ENCODE peak calls at places on chromosomes 4 and X, in nine cellular contexts. One of them, this sample, is unnamed.
A peak's percentile ranks its signal among the peaks of the same experiment; 100 is the strongest.

GRCh38 chr4:145938618-145939177 is at the start of gene ZNF827:
- DNase-seq in coronary artery: peak; percentile 76
- DNase-seq in lower leg skin: peak; percentile 47
- DNase-seq in lower lobe of right lung: peak; percentile 66
- DNase-seq in suprapubic skin: peak; percentile 67
- DNase-seq in ascending aorta: peak; percentile 75
- DNase-seq in GM23338: peak; percentile 80
- DNase-seq in progenitor cell of endocrine pancreas: peak; percentile 47
- DNase-seq in uterus: peak; percentile 63
- DNase-seq in this sample: peak; percentile 24

GRCh38 chr4:169226565-169226964 is 44.2 kb downstream of the SH3RF1 start:
- DNase-seq in coronary artery: no peak
- DNase-seq in lower lobe of right lung: no peak
- DNase-seq in GM23338: no peak
- DNase-seq in lower leg skin: no peak
- DNase-seq in progenitor cell of endocrine pancreas: no peak
- DNase-seq in suprapubic skin: no peak
- DNase-seq in uterus: no peak
- DNase-seq in ascending aorta: no peak
- DNase-seq in this sample: no peak

GRCh38 chr4:106601519-106601918 is 232.9 kb upstream of the GIMD1 start:
- DNase-seq in lower lobe of right lung: no peak
- DNase-seq in ascending aorta: no peak
- DNase-seq in GM23338: no peak
- DNase-seq in lower leg skin: no peak
- DNase-seq in coronary artery: no peak
- DNase-seq in uterus: no peak
- DNase-seq in progenitor cell of endocrine pancreas: no peak
- DNase-seq in suprapubic skin: no peak
- DNase-seq in this sample: no peak

GRCh38 chrX:143580266-143580665 is 55.6 kb downstream of the SLITRK4 start:
- DNase-seq in ascending aorta: no peak
- DNase-seq in progenitor cell of endocrine pancreas: no peak
- DNase-seq in coronary artery: no peak
- DNase-seq in uterus: no peak
- DNase-seq in suprapubic skin: no peak
- DNase-seq in lower leg skin: peak; percentile 15
- DNase-seq in GM23338: no peak
- DNase-seq in lower lobe of right lung: no peak
- DNase-seq in this sample: no peak

GRCh38 chr4:659851-660250 is 14.2 kb downstream of the ATP5ME start:
- DNase-seq in coronary artery: no peak
- DNase-seq in progenitor cell of endocrine pancreas: no peak
- DNase-seq in ascending aorta: no peak
- DNase-seq in suprapubic skin: peak; percentile 32
- DNase-seq in lower leg skin: no peak
- DNase-seq in GM23338: no peak
- DNase-seq in lower lobe of right lung: peak; percentile 25
- DNase-seq in uterus: no peak
- DNase-seq in this sample: no peak

GRCh38 chr4:87108142-87108546 is 112.3 kb downstream of the KLHL8 start:
- DNase-seq in uterus: peak; percentile 67
- DNase-seq in GM23338: no peak
- DNase-seq in suprapubic skin: peak; percentile 73
- DNase-seq in lower lobe of right lung: no peak
- DNase-seq in lower leg skin: no peak
- DNase-seq in progenitor cell of endocrine pancreas: no peak
- DNase-seq in coronary artery: peak; percentile 77
- DNase-seq in ascending aorta: peak; percentile 84
- DNase-seq in this sample: no peak

GRCh38 chr4:185127021-185127925 is 15.8 kb upstream of the SLC25A4 start:
- DNase-seq in coronary artery: no peak
- DNase-seq in uterus: no peak
- DNase-seq in suprapubic skin: no peak
- DNase-seq in ascending aorta: no peak
- DNase-seq in progenitor cell of endocrine pancreas: peak; percentile 23
- DNase-seq in GM23338: peak; percentile 58
- DNase-seq in lower leg skin: no peak
- DNase-seq in lower lobe of right lung: peak; percentile 53
- DNase-seq in this sample: no peak

GRCh38 chrX:123764967-123765871 is 32.4 kb upstream of the THOC2 start:
- DNase-seq in lower lobe of right lung: peak; percentile 87
- DNase-seq in suprapubic skin: peak; percentile 87
- DNase-seq in progenitor cell of endocrine pancreas: peak; percentile 35
- DNase-seq in coronary artery: peak; percentile 89
- DNase-seq in lower leg skin: peak; percentile 79
- DNase-seq in uterus: peak; percentile 87
- DNase-seq in GM23338: peak; percentile 91
- DNase-seq in ascending aorta: peak; percentile 91
- DNase-seq in this sample: peak; percentile 27

DNA sequence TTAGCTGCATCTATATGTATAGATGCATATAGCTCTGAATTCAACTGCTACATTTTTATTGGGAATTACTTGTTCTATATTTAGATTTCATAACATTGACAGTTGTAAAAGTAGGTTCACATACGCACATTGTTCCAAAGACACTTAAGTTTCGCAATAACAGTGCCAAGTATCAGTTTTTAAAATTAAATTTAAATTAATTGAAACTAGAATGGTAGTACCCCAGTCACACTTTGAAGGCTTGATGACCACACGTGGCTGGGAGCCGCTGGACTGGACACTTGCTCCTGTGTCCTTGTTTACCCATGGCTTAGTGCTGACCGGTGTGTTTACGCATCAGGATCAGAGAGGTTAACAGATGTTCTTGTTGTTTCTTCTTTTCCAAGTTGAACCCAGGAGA is 140.7 kb upstream of the PSAPL1 start:
- DNase-seq in uterus: no peak
- DNase-seq in coronary artery: no peak
- DNase-seq in lower leg skin: no peak
- DNase-seq in progenitor cell of endocrine pancreas: no peak
- DNase-seq in ascending aorta: no peak
- DNase-seq in GM23338: no peak
- DNase-seq in lower lobe of right lung: no peak
- DNase-seq in suprapubic skin: no peak
- DNase-seq in this sample: no peak
- TF ChIP-seq CTCF in uterus: no peak
- TF ChIP-seq CTCF in coronary artery: no peak
- TF ChIP-seq CTCF in lower leg skin: no peak
- TF ChIP-seq CTCF in progenitor cell of endocrine pancreas: no peak
- TF ChIP-seq CTCF in ascending aorta: no peak
- TF ChIP-seq CTCF in GM23338: no peak
- TF ChIP-seq CTCF in lower lobe of right lung: no peak
- TF ChIP-seq CTCF in suprapubic skin: no peak
- TF ChIP-seq CTCF in this sample: no peak

GRCh38 chr4:55032179-55032578 is 93.2 kb downstream of the KDR start:
- DNase-seq in progenitor cell of endocrine pancreas: no peak
- DNase-seq in coronary artery: no peak
- DNase-seq in lower leg skin: no peak
- DNase-seq in lower lobe of right lung: no peak
- DNase-seq in ascending aorta: no peak
- DNase-seq in GM23338: no peak
- DNase-seq in suprapubic skin: no peak
- DNase-seq in uterus: no peak
- DNase-seq in this sample: no peak

GRCh38 chr4:55035892-55036291 is 89.5 kb downstream of the KDR start:
- DNase-seq in GM23338: no peak
- DNase-seq in suprapubic skin: no peak
- DNase-seq in lower leg skin: no peak
- DNase-seq in ascending aorta: no peak
- DNase-seq in uterus: no peak
- DNase-seq in progenitor cell of endocrine pancreas: no peak
- DNase-seq in coronary artery: no peak
- DNase-seq in lower lobe of right lung: no peak
- DNase-seq in this sample: no peak

GRCh38 chr4:55032788-55033187 is 92.6 kb downstream of the KDR start:
- DNase-seq in progenitor cell of endocrine pancreas: no peak
- DNase-seq in ascending aorta: no peak
- DNase-seq in coronary artery: no peak
- DNase-seq in uterus: no peak
- DNase-seq in lower lobe of right lung: no peak
- DNase-seq in suprapubic skin: no peak
- DNase-seq in lower leg skin: no peak
- DNase-seq in GM23338: no peak
- DNase-seq in this sample: no peak

GRCh38 chr4:55031158-55031557 is 94.2 kb downstream of the KDR start:
- DNase-seq in lower lobe of right lung: no peak
- DNase-seq in uterus: no peak
- DNase-seq in progenitor cell of endocrine pancreas: no peak
- DNase-seq in GM23338: no peak
- DNase-seq in coronary artery: no peak
- DNase-seq in ascending aorta: no peak
- DNase-seq in suprapubic skin: no peak
- DNase-seq in lower leg skin: peak; percentile 29
- DNase-seq in this sample: no peak

DNA sequence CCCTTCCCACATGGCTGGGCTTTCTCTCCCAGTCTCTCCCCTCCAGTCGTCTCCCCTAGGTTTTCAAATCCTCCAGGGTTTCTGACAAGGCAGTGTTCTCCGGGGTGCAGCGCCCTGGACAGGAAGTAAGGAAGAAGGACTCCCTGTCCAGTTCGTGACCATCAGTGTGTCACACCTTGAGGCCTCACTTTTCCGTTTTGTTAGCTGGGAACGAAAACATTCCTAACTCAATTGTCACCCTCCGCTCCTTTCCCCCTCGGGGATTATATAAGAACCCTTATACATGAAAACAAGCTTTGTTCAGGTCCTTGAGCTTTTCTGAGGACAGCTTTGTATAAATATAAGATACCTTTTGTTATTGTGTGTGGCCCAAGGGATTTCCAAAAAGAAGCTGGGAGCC is 92.1 kb downstream of the KDR start:
- DNase-seq in uterus: peak; percentile 39
- DNase-seq in lower lobe of right lung: no peak
- DNase-seq in progenitor cell of endocrine pancreas: no peak
- DNase-seq in coronary artery: no peak
- DNase-seq in GM23338: no peak
- DNase-seq in suprapubic skin: no peak
- DNase-seq in lower leg skin: no peak
- DNase-seq in ascending aorta: no peak
- DNase-seq in this sample: no peak
- TF ChIP-seq CTCF in uterus: no peak
- TF ChIP-seq CTCF in lower lobe of right lung: no peak
- TF ChIP-seq CTCF in progenitor cell of endocrine pancreas: no peak
- TF ChIP-seq CTCF in coronary artery: no peak
- TF ChIP-seq CTCF in GM23338: no peak
- TF ChIP-seq CTCF in suprapubic skin: no peak
- TF ChIP-seq CTCF in lower leg skin: no peak
- TF ChIP-seq CTCF in ascending aorta: no peak
- TF ChIP-seq CTCF in this sample: no peak

GRCh38 chrX:20527458-20528099 is 260.9 kb upstream of the RPS6KA3 start:
- DNase-seq in ascending aorta: no peak
- DNase-seq in uterus: peak; percentile 22
- DNase-seq in lower leg skin: no peak
- DNase-seq in lower lobe of right lung: no peak
- DNase-seq in suprapubic skin: no peak
- DNase-seq in GM23338: peak; percentile 39
- DNase-seq in progenitor cell of endocrine pancreas: no peak
- DNase-seq in coronary artery: no peak
- DNase-seq in this sample: no peak
- TF ChIP-seq CTCF in ascending aorta: peak; percentile 66
- TF ChIP-seq CTCF in uterus: peak; percentile 49
- TF ChIP-seq CTCF in lower leg skin: no peak
- TF ChIP-seq CTCF in lower lobe of right lung: peak; percentile 48
- TF ChIP-seq CTCF in suprapubic skin: peak; percentile 63
- TF ChIP-seq CTCF in GM23338: peak; percentile 34
- TF ChIP-seq CTCF in progenitor cell of endocrine pancreas: peak; percentile 77
- TF ChIP-seq CTCF in coronary artery: peak; percentile 35
- TF ChIP-seq CTCF in this sample: no peak

DNA sequence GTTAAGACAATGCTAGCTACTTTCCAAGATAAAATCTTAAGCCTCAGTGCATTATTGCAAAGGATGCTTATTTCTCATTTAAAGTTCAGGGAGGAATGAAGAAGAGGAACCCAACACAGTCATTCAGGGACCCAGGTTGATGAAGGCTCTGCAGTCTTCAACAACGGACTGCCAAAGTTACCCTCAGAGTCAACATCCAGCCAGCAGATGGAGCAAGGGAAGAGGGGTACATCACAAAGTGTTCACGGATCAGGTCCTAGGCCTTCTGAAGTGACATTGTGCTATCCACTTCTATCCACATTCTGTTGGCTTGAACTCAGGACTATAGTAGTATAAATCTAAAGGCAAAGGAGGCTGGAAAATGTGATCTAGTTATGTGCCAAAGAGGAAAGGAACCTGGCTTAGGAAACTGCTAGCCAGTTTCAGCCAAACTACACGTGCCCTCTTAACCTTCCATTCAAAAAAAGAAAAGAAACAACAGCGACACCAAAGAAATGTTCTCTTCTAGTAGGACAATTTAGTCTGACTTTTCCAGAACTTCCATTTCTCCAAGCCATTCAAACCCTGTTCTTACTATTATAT is 28.8 kb downstream of the NKX6-1 start:
- DNase-seq in progenitor cell of endocrine pancreas: no peak
- DNase-seq in lower lobe of right lung: no peak
- DNase-seq in uterus: no peak
- DNase-seq in lower leg skin: no peak
- DNase-seq in ascending aorta: no peak
- DNase-seq in coronary artery: no peak
- DNase-seq in GM23338: peak; percentile 60
- DNase-seq in suprapubic skin: no peak
- DNase-seq in this sample: no peak
- TF ChIP-seq CTCF in progenitor cell of endocrine pancreas: no peak
- TF ChIP-seq CTCF in lower lobe of right lung: no peak
- TF ChIP-seq CTCF in uterus: no peak
- TF ChIP-seq CTCF in lower leg skin: no peak
- TF ChIP-seq CTCF in ascending aorta: no peak
- TF ChIP-seq CTCF in coronary artery: no peak
- TF ChIP-seq CTCF in GM23338: peak; percentile 88
- TF ChIP-seq CTCF in suprapubic skin: no peak
- TF ChIP-seq CTCF in this sample: no peak

DNA sequence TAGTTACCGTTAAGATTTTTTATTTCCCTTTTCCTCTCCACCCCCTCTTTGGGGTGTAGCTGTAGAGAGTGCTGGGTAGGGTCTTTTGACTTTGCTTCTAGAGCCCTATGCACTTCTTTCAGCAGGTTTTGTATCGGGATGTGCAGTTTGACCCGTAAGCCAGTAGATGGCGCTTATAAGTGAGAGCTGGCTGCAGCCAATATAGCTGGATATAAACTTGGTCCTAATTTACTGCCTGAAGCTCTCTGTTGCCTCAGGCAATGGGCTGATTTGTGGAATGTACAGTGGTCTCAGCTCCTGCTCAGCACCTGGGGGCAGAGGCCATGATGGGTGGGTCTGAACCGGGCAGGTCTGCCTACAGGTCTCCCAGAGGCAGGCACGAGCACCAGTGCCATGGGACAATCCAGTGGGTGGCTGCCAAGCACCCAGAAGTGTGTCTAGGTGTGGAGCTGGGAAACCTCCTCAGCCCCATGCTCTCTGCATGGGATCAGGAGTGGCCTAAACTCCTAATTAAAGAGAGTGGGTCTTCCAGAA is 146.5 kb downstream of the SPANXN1 start:
- DNase-seq in progenitor cell of endocrine pancreas: no peak
- DNase-seq in suprapubic skin: no peak
- DNase-seq in ascending aorta: no peak
- DNase-seq in lower leg skin: no peak
- DNase-seq in GM23338: peak; percentile 11
- DNase-seq in coronary artery: no peak
- DNase-seq in uterus: no peak
- DNase-seq in lower lobe of right lung: no peak
- DNase-seq in this sample: no peak
- TF ChIP-seq CTCF in progenitor cell of endocrine pancreas: peak; percentile 25
- TF ChIP-seq CTCF in suprapubic skin: no peak
- TF ChIP-seq CTCF in ascending aorta: no peak
- TF ChIP-seq CTCF in lower leg skin: no peak
- TF ChIP-seq CTCF in GM23338: peak; percentile 38
- TF ChIP-seq CTCF in coronary artery: no peak
- TF ChIP-seq CTCF in uterus: no peak
- TF ChIP-seq CTCF in lower lobe of right lung: peak; percentile 11
- TF ChIP-seq CTCF in this sample: no peak

GRCh38 chr4:24032371-24032989 is 142.6 kb upstream of the PPARGC1A start:
- DNase-seq in GM23338: peak; percentile 57
- DNase-seq in ascending aorta: no peak
- DNase-seq in suprapubic skin: no peak
- DNase-seq in lower leg skin: no peak
- DNase-seq in lower lobe of right lung: no peak
- DNase-seq in coronary artery: no peak
- DNase-seq in uterus: no peak
- DNase-seq in progenitor cell of endocrine pancreas: no peak
- DNase-seq in this sample: no peak
- TF ChIP-seq CTCF in GM23338: peak; percentile 73
- TF ChIP-seq CTCF in ascending aorta: no peak
- TF ChIP-seq CTCF in suprapubic skin: peak; percentile 4
- TF ChIP-seq CTCF in lower leg skin: no peak
- TF ChIP-seq CTCF in lower lobe of right lung: no peak
- TF ChIP-seq CTCF in coronary artery: no peak
- TF ChIP-seq CTCF in uterus: no peak
- TF ChIP-seq CTCF in progenitor cell of endocrine pancreas: peak; percentile 47
- TF ChIP-seq CTCF in this sample: no peak